ENCODE peak calls at places on chromosomes 11 and 22, in six cellular contexts. D is heart right ventricle; O is activated T-cell treated with anti-CD3 and anti-CD28 coated beads, Interleukin-2, amount 50 U/mL, for 72 hours; M is mammary epithelial cell; S is NCI-H146; A is stimulated activated CD4-positive, alpha-beta T cell treated with anti-CD3 and anti-CD28 coated beads, Interleukin-1b, Interleukin-23, amount 100 ng/mL, for 1 hour. K is an unnamed sample.

GRCh38 chr11:12941671-12942070 is 67.4 kb upstream of the RASSF10 start:
- DNase-seq in M (no peak), O (no peak), D (no peak), S (no peak), A (no peak), K (no peak)

GRCh38 chr11:63613517-63614135 is 607 bp downstream of the PLAAT3 start:
- DNase-seq in O (peak), M (no peak), S (peak), A (no peak), D (peak), K (peak)

GRCh38 chr11:2579315-2580060 is 120.3 kb downstream of the KCNQ1OT1 start:
- DNase-seq in S (no peak), D (peak), M (no peak), A (no peak), O (no peak), K (no peak)

GRCh38 chr11:22197139-22197893 is 4.4 kb downstream of the ANO5 start:
- DNase-seq in A (no peak), S (no peak), O (no peak), M (no peak), D (no peak), K (peak)

GRCh38 chr11:94147433-94147845 is 18.8 kb downstream of the PANX1 start:
- DNase-seq in O (peak), S (no peak), A (no peak), M (no peak), D (no peak), K (no peak)

GRCh38 chr11:66317766-66318575 is 1.1 kb upstream of the CD248 start:
- DNase-seq in M (peak), A (no peak), S (no peak), O (peak), D (no peak), K (no peak)

GRCh38 chr11:120952503-120953229 is 71.2 kb upstream of the TBCEL start:
- DNase-seq in M (peak), S (peak), O (peak), A (peak), D (peak), K (peak)

GRCh38 chr22:21775061-21775460 is 39.5 kb upstream of the YPEL1 start:
- DNase-seq in M (peak), D (no peak), A (no peak), S (no peak), O (no peak), K (no peak)

GRCh38 chr11:123575441-123575840 is 79.0 kb downstream of the SCN3B start:
- DNase-seq in S (no peak), A (no peak), O (no peak), M (no peak), D (no peak), K (no peak)

GRCh38 chr11:62132188-62132587 is 8.4 kb downstream of the INCENP start:
- DNase-seq in A (no peak), O (no peak), D (no peak), M (peak), S (no peak), K (no peak)

GRCh38 chr11:95545116-95545875 is 244.3 kb downstream of the FAM76B start:
- DNase-seq in O (no peak), A (no peak), D (no peak), S (no peak), M (no peak), K (no peak)

GRCh38 chr11:95908826-95909225 is 15.1 kb downstream of the MTMR2 start:
- DNase-seq in M (peak), A (no peak), O (no peak), S (no peak), D (no peak), K (no peak)

GRCh38 chr11:85575388-85575787 is 51.8 kb downstream of the DLG2 start:
- DNase-seq in S (no peak), O (no peak), M (no peak), D (no peak), A (no peak), K (no peak)

GRCh38 chr11:87368876-87369480 is 331.2 kb downstream of the TMEM135 start:
- DNase-seq in A (no peak), S (peak), M (peak), D (no peak), O (no peak), K (no peak)

GRCh38 chr11:129298990-129299389 is 76.7 kb upstream of the BARX2 start:
- DNase-seq in A (no peak), O (no peak), D (no peak), S (no peak), M (peak), K (peak)

GRCh38 chr11:119377961-119378667 is 3.4 kb downstream of the USP2 start:
- DNase-seq in D (no peak), A (no peak), O (no peak), M (no peak), S (peak), K (no peak)

GRCh38 chr22:26768986-26769385 is 111.6 kb downstream of the MIAT start:
- DNase-seq in S (no peak), M (no peak), D (no peak), O (no peak), A (no peak), K (no peak)